ENCODE peak calls at places on chromosomes 3 and 15, in seven cellular contexts. F is left lung; W is NCI-H1694 treated with DMSO at 0.1 percent for 48 hours; O is G401; Z is fibroblast of the conjunctiva; Q is choroid plexus epithelial cell; H is stimulated activated CD4-positive, alpha-beta T cell treated with anti-CD3 and anti-CD28 coated beads, Interleukin-2, amount 100 ng/mL, for 24 hours. S is an unnamed sample.

GRCh38 chr15:84748274-84749110 is at the start of gene ZNF592:
- DNase-seq in W (no peak), Q (peak; percentile 76), O (peak; percentile 73), H (peak; percentile 77), F (peak; percentile 96), Z (peak; percentile 47), S (no peak)

GRCh38 chr15:77418341-77419049 is 1.4 kb downstream of the PEAK1 start:
- DNase-seq in Q (peak; percentile 26), O (peak; percentile 37), W (no peak), F (no peak), H (no peak), Z (no peak), S (no peak)

GRCh38 chr15:69337133-69337532 is 38.4 kb downstream of the PAQR5 start:
- DNase-seq in W (no peak), Z (no peak), O (no peak), F (no peak), Q (peak; percentile 55), H (no peak), S (no peak)

GRCh38 chr15:67407709-67408257 is 113.1 kb upstream of the C15orf61 start:
- DNase-seq in F (no peak), W (peak; percentile 58), Z (no peak), O (peak; percentile 28), Q (no peak), H (no peak), S (no peak)

GRCh38 chr3:139198186-139198585 is 145.6 kb upstream of the MRPS22 start:
- DNase-seq in H (no peak), Q (no peak), W (no peak), O (no peak), Z (no peak), F (no peak), S (no peak)

GRCh38 chr3:15493436-15493835 is 28.1 kb downstream of the COLQ start:
- DNase-seq in Z (no peak), W (no peak), O (no peak), H (no peak), Q (no peak), F (no peak), S (no peak)

GRCh38 chr3:120855665-120856437 is 52.2 kb upstream of the STXBP5L start:
- DNase-seq in Q (peak; percentile 24), O (peak; percentile 96), Z (peak; percentile 3), W (peak; percentile 8), H (no peak), F (peak; percentile 39), S (no peak)

GRCh38 chr15:79004336-79004735 is 59.5 kb upstream of the CTSH start:
- DNase-seq in F (no peak), Q (peak; percentile 77), Z (peak; percentile 17), O (no peak), W (no peak), H (no peak), S (peak; percentile 86)

GRCh38 chr3:33144433-33144832 is 30.6 kb downstream of the CRTAP start:
- DNase-seq in Q (no peak), O (no peak), Z (no peak), H (peak; percentile 22), F (no peak), W (no peak), S (no peak)

GRCh38 chr15:71015342-71015741 is 99.9 kb upstream of the THSD4 start:
- DNase-seq in Q (no peak), F (no peak), Z (no peak), W (no peak), H (no peak), O (peak; percentile 27), S (no peak)

GRCh38 chr3:8647137-8647970 is 2.8 kb upstream of the SSUH2 start:
- DNase-seq in O (no peak), Q (no peak), F (no peak), H (no peak), Z (no peak), W (no peak), S (no peak)

GRCh38 chr15:48233246-48233645 is 27.1 kb downstream of the SLC12A1 start:
- DNase-seq in H (no peak), O (no peak), F (no peak), Z (no peak), Q (no peak), W (no peak), S (no peak)

GRCh38 chr3:176951144-176951543 is 246.1 kb downstream of the TBL1XR1 start:
- DNase-seq in Q (no peak), O (peak; percentile 95), W (no peak), Z (no peak), H (no peak), F (no peak), S (no peak)

GRCh38 chr3:51709004-51709420 is 2.1 kb downstream of the GRM2 start:
- DNase-seq in Z (no peak), W (no peak), F (no peak), H (no peak), O (no peak), Q (no peak), S (no peak)

GRCh38 chr3:138331143-138331894 is 1.7 kb upstream of the NME9 start:
- DNase-seq in F (no peak), O (peak; percentile 37), Q (peak; percentile 67), H (no peak), Z (no peak), W (peak; percentile 7), S (no peak)

GRCh38 chr3:130626021-130626420 is 109.0 kb downstream of the COL6A6 start:
- DNase-seq in W (no peak), H (no peak), F (no peak), O (no peak), Q (no peak), Z (no peak), S (no peak)

GRCh38 chr15:97082835-97083234 is 752.3 kb downstream of the NR2F2 start:
- DNase-seq in Q (no peak), O (no peak), W (no peak), F (peak; percentile 51), Z (no peak), H (no peak), S (no peak)

GRCh38 chr3:111859061-111859973 is at the start of gene PHLDB2:
- DNase-seq in Q (peak; percentile 80), F (peak; percentile 86), H (peak; percentile 49), W (peak; percentile 35), O (no peak), Z (no peak), S (no peak)

GRCh38 chr3:169660709-169661566 is 2.6 kb downstream of the MECOM start:
- DNase-seq in W (no peak), Q (peak; percentile 48), O (no peak), F (no peak), Z (no peak), H (peak; percentile 19), S (no peak)

GRCh38 chr15:74866090-74866489 is 7.1 kb downstream of the SCAMP2 start:
- DNase-seq in W (no peak), F (no peak), O (no peak), Q (peak; percentile 63), H (no peak), Z (no peak), S (no peak)

S was measured in GM12878.